ENCODE peak calls at places on chromosome 19, in four cellular contexts. One of them, this sample, is unnamed.

GRCh38 chr19:37706052-37706605 is 13.4 kb downstream of the ZNF607 start:
- DNase-seq in K562: no peak
- DNase-seq in A549: no peak
- DNase-seq in WTC11: no peak
- DNase-seq in this sample: no peak

GRCh38 chr19:3459322-3459881 is 20.9 kb downstream of the SMIM24 start:
- DNase-seq in K562: peak
- DNase-seq in A549: peak
- DNase-seq in WTC11: no peak
- DNase-seq in this sample: no peak

GRCh38 chr19:34480971-34481821 is at the start of gene WTIP:
- DNase-seq in K562: no peak
- DNase-seq in A549: peak
- DNase-seq in WTC11: peak
- DNase-seq in this sample: no peak

GRCh38 chr19:31308781-31309180 is 40.5 kb downstream of the TSHZ3 start:
- DNase-seq in K562: no peak
- DNase-seq in A549: no peak
- DNase-seq in WTC11: no peak
- DNase-seq in this sample: no peak

GRCh38 chr19:14023404-14024235 is 4.3 kb upstream of the RLN3 start:
- DNase-seq in K562: peak
- DNase-seq in A549: peak
- DNase-seq in WTC11: peak
- DNase-seq in this sample: peak

GRCh38 chr19:29014857-29015436 is 198.0 kb downstream of the UQCRFS1 start:
- DNase-seq in K562: no peak
- DNase-seq in A549: no peak
- DNase-seq in WTC11: no peak
- DNase-seq in this sample: peak

GRCh38 chr19:19460258-19460731 is 54.8 kb downstream of the GATAD2A start:
- DNase-seq in K562: no peak
- DNase-seq in A549: no peak
- DNase-seq in WTC11: no peak
- DNase-seq in this sample: peak

GRCh38 chr19:19329199-19329598 is 8.6 kb downstream of the MAU2 start:
- DNase-seq in K562: no peak
- DNase-seq in A549: no peak
- DNase-seq in WTC11: no peak
- DNase-seq in this sample: no peak

GRCh38 chr19:30670562-30671513 is 298.7 kb downstream of the ZNF536 start:
- DNase-seq in K562: no peak
- DNase-seq in A549: no peak
- DNase-seq in WTC11: no peak
- DNase-seq in this sample: no peak

GRCh38 chr19:29587518-29587986 is 18.5 kb upstream of the POP4 start:
- DNase-seq in K562: no peak
- DNase-seq in A549: no peak
- DNase-seq in WTC11: no peak
- DNase-seq in this sample: peak

GRCh38 chr19:11530432-11530831 is 1.5 kb upstream of the ECSIT start:
- DNase-seq in K562: peak
- DNase-seq in A549: peak
- DNase-seq in WTC11: peak
- DNase-seq in this sample: peak

GRCh38 chr19:18297308-18297707 is 15.9 kb upstream of the JUND start:
- DNase-seq in K562: no peak
- DNase-seq in A549: no peak
- DNase-seq in WTC11: no peak
- DNase-seq in this sample: no peak

GRCh38 chr19:1295169-1296012 is 9.7 kb downstream of the EFNA2 start:
- DNase-seq in K562: peak
- DNase-seq in A549: no peak
- DNase-seq in WTC11: peak
- DNase-seq in this sample: no peak

GRCh38 chr19:50959731-50960500 is 7.1 kb upstream of the KLK5 start:
- DNase-seq in K562: no peak
- DNase-seq in A549: no peak
- DNase-seq in WTC11: no peak
- DNase-seq in this sample: peak

GRCh38 chr19:56660381-56661105 is 11.0 kb downstream of the ZNF835 start:
- DNase-seq in K562: no peak
- DNase-seq in A549: no peak
- DNase-seq in WTC11: no peak
- DNase-seq in this sample: no peak

GRCh38 chr19:5355076-5355475 is 14.5 kb upstream of the PTPRS start:
- DNase-seq in K562: no peak
- DNase-seq in A549: no peak
- DNase-seq in WTC11: no peak
- DNase-seq in this sample: no peak

GRCh38 chr19:47040869-47041268 is 7.6 kb downstream of the TMEM160 start:
- DNase-seq in K562: no peak
- DNase-seq in A549: no peak
- DNase-seq in WTC11: no peak
- DNase-seq in this sample: no peak

GRCh38 chr19:18708452-18709231 is 25.2 kb downstream of the CRTC1 start:
- DNase-seq in K562: no peak
- DNase-seq in A549: no peak
- DNase-seq in WTC11: no peak
- DNase-seq in this sample: no peak

GRCh38 chr19:2333807-2334211 is 5.3 kb downstream of the SPPL2B start:
- DNase-seq in K562: no peak
- DNase-seq in A549: no peak
- DNase-seq in WTC11: no peak
- DNase-seq in this sample: peak

GRCh38 chr19:2333027-2333806 is 4.7 kb downstream of the SPPL2B start:
- DNase-seq in K562: no peak
- DNase-seq in A549: no peak
- DNase-seq in WTC11: no peak
- DNase-seq in this sample: no peak

GRCh38 chr19:2330632-2331284 is 2.3 kb downstream of the SPPL2B start:
- DNase-seq in K562: no peak
- DNase-seq in A549: no peak
- DNase-seq in WTC11: no peak
- DNase-seq in this sample: peak

GRCh38 chr19:2331601-2332246 is 3.2 kb downstream of the SPPL2B start:
- DNase-seq in K562: no peak
- DNase-seq in A549: no peak
- DNase-seq in WTC11: no peak
- DNase-seq in this sample: no peak

DNA sequence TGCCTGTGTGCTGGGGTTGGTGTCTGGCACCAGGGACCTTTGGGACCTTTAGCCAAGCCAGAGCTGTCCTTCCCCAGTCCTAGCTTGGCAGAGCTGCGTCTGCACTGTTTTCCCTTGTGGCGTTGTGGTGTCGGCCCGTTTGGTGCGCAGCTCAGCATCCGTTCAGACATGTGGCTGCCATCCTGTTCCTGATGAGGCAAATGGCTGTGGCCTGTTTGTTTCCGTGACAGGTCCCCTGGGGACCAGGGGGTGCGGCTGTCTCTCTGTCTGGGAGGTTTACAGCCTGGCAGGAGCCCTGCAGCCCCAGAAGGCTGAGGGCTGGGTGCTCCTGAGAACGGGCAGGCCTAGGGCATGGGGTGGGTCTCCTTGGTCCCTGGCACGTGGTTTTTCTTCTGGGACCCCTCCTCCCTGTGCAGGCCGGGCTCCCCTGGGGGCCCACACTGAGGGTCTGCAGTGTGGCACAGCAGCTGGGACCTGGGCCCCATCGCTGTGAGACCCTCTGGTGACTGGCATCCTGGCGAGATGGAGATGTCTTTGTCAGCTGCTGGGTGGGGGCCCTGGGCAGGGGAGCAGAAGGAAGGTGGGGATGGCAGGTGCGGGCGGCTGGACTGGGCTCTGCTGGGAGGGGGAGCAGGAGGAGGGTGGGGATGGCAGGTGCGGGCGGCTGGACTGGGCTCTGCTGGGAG is 4.0 kb downstream of the SPPL2B start:
- DNase-seq in K562: no peak
- DNase-seq in A549: no peak
- DNase-seq in WTC11: no peak
- DNase-seq in this sample: peak
- TF ChIP-seq MAX in K562: no peak
- TF ChIP-seq MAX in A549: no peak
- TF ChIP-seq MAX in WTC11: no peak
- TF ChIP-seq MAX in this sample: peak

DNA sequence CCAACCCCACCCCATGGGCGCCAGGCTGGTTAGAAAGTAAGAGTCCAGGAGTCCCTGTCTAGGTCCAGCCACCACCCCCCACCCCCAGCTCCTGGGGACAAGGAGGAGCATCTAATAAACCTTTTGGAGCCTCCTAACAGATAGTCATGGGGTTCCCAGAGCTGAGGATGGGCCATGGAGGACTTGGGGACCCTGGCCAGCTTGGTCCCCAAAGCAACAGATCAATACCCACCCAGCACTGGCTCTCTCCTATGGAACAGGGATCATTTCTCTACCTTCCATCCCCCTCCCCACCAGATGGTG is 9.4 kb downstream of the NR2F6 start:
- DNase-seq in K562: no peak
- DNase-seq in A549: no peak
- DNase-seq in WTC11: no peak
- DNase-seq in this sample: no peak
- TF ChIP-seq MAX in K562: no peak
- TF ChIP-seq MAX in A549: no peak
- TF ChIP-seq MAX in WTC11: no peak
- TF ChIP-seq MAX in this sample: no peak

GRCh38 chr19:17026706-17027427 is at the start of gene CPAMD8:
- DNase-seq in K562: no peak
- DNase-seq in A549: no peak
- DNase-seq in WTC11: peak
- DNase-seq in this sample: peak
- TF ChIP-seq MAX in K562: no peak
- TF ChIP-seq MAX in A549: no peak
- TF ChIP-seq MAX in WTC11: no peak
- TF ChIP-seq MAX in this sample: no peak

GRCh38 chr19:49676136-49676689 is 858 bp upstream of the PRMT1 start:
- DNase-seq in K562: peak
- DNase-seq in A549: peak
- DNase-seq in WTC11: peak
- DNase-seq in this sample: peak
- TF ChIP-seq MAX in K562: no peak
- TF ChIP-seq MAX in A549: peak
- TF ChIP-seq MAX in WTC11: peak
- TF ChIP-seq MAX in this sample: no peak

GRCh38 chr19:44731081-44731480 is 17.4 kb upstream of the BCL3 start:
- DNase-seq in K562: no peak
- DNase-seq in A549: no peak
- DNase-seq in WTC11: no peak
- DNase-seq in this sample: no peak
- TF ChIP-seq MAX in K562: no peak
- TF ChIP-seq MAX in A549: no peak
- TF ChIP-seq MAX in WTC11: no peak
- TF ChIP-seq MAX in this sample: no peak

DNA sequence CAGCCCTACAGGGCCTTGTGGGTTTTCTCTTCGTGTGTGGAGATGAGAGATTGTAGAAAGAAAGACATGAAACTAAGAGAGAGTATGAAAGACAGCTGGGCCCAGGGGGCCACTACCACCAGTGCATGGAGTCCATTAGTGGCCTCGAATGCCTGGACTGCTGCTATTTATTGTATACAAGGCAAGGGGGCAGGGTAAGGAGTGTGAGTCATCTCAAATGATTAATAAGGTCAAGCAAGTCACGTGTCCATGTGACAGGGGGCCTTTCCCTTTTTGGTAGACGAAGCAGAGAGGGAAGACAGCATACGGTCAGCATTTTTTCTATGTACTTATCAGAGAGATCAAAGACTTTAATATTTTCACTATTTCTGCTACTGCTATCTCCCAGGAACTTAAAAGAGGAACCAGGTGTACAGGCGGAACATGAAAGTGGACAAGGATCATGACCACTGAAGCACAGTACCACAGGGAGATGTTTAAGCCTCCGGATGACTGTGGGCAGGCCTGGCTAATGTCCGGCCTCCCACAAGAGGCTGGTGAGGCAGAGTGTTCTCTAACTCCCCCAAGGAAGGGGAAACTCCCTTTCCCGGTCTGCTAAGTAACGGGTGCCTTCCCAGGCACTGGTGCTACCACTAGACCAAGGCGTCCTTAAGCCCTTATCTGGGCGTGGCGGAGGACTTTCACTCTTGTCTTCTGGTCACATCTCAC is 25.5 kb downstream of the FGF21 start:
- DNase-seq in K562: peak
- DNase-seq in A549: no peak
- DNase-seq in WTC11: no peak
- DNase-seq in this sample: peak
- TF ChIP-seq MAX in K562: peak
- TF ChIP-seq MAX in A549: peak
- TF ChIP-seq MAX in WTC11: no peak
- TF ChIP-seq MAX in this sample: peak

GRCh38 chr19:43675269-43675879 is 5.4 kb upstream of the PLAUR start:
- DNase-seq in K562: no peak
- DNase-seq in A549: peak
- DNase-seq in WTC11: no peak
- DNase-seq in this sample: no peak
- TF ChIP-seq MAX in K562: no peak
- TF ChIP-seq MAX in A549: peak
- TF ChIP-seq MAX in WTC11: no peak
- TF ChIP-seq MAX in this sample: no peak

GRCh38 chr19:16062789-16063188 is 13.5 kb upstream of the TPM4 start:
- DNase-seq in K562: peak
- DNase-seq in A549: no peak
- DNase-seq in WTC11: peak
- DNase-seq in this sample: peak
- TF ChIP-seq MAX in K562: no peak
- TF ChIP-seq MAX in A549: no peak
- TF ChIP-seq MAX in WTC11: no peak
- TF ChIP-seq MAX in this sample: no peak

This sample was measured in NB4.